ENCODE peak calls at places on chromosomes 13 and 19, in four cellular contexts. F is cardiac muscle cell; G is IMR-90; U is CD8-positive, alpha-beta memory T cell. M is an unnamed sample.

GRCh38 chr19:35484637-35485036 is 5.6 kb downstream of the KRTDAP start:
- DNase-seq in F (no peak), G (no peak), U (no peak), M (no peak)

GRCh38 chr19:31670931-31671330 is 321.7 kb upstream of the TSHZ3 start:
- DNase-seq in U (no peak), G (no peak), F (no peak), M (no peak)

GRCh38 chr13:51041126-51041525 is 69.9 kb downstream of the C13orf42 start:
- DNase-seq in F (no peak), U (no peak), G (no peak), M (no peak)

GRCh38 chr13:32284927-32285632 is 30.1 kb downstream of the ZAR1L start:
- DNase-seq in G (peak; percentile 82), F (peak; percentile 89), U (no peak), M (no peak)

GRCh38 chr19:15418112-15418587 is 638 bp downstream of the AKAP8L start:
- DNase-seq in F (peak; percentile 50), U (no peak), G (no peak), M (no peak)

GRCh38 chr19:55088021-55088451 is 12.4 kb downstream of the EPS8L1 start:
- DNase-seq in G (no peak), F (no peak), U (no peak), M (no peak)

GRCh38 chr19:46617566-46618079 is 7.3 kb downstream of the PTGIR start:
- DNase-seq in U (no peak), G (no peak), F (no peak), M (no peak)

GRCh38 chr19:20233105-20233504 is 66.1 kb downstream of the ZNF486 start:
- DNase-seq in G (no peak), U (no peak), F (no peak), M (no peak)

GRCh38 chr19:33186835-33187540 is 7.1 kb upstream of the LRP3 start:
- DNase-seq in G (no peak), F (no peak), U (no peak), M (no peak)

GRCh38 chr19:24033962-24034342 is 53.0 kb upstream of the ZNF254 start:
- DNase-seq in G (peak; percentile 71), U (no peak), F (peak; percentile 68), M (no peak)

GRCh38 chr13:46580362-46580839 is 27.4 kb downstream of the LRCH1 start:
- DNase-seq in G (no peak), U (no peak), F (no peak), M (no peak)

GRCh38 chr19:36819130-36819630 is 19.0 kb downstream of the ZNF790 start:
- DNase-seq in G (no peak), F (no peak), U (no peak), M (no peak)
- H3K9me3 ChIP-seq in G (peaks cover 82% of the 10 kb centered on the region), F (peaks cover 13% of the 10 kb centered on the region), U (peaks cover 52% of the 10 kb centered on the region), M (peaks cover 50% of the 10 kb centered on the region)

DNA sequence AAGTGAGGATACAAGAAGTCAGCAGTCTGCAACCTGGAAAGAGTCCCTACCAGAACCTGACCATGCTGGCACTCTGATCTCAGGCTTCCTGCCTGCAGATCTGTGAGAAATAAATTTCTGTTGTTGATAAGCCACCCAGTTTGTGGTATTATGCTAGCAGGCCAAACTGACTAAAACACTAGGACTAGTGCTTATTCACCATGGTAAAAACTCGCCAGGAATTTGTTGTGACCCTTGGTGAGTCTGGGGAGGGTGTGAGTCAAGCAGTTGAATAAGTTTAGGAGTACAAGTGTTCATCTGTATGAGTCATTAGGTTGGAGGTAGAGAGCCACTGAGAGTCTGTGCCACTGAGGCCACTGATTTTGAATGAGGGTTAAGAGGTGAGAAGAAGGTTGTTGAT is 3.6 kb downstream of the ZIK1 start:
- DNase-seq in U (no peak), G (peak; percentile 87), F (peak; percentile 20), M (no peak)
- H3K9me3 ChIP-seq in U (peaks cover 65% of the 10 kb centered on the region), G (peaks cover 52% of the 10 kb centered on the region), F (no peaks in the 10 kb centered on the region), M (peaks cover 24% of the 10 kb centered on the region)

DNA sequence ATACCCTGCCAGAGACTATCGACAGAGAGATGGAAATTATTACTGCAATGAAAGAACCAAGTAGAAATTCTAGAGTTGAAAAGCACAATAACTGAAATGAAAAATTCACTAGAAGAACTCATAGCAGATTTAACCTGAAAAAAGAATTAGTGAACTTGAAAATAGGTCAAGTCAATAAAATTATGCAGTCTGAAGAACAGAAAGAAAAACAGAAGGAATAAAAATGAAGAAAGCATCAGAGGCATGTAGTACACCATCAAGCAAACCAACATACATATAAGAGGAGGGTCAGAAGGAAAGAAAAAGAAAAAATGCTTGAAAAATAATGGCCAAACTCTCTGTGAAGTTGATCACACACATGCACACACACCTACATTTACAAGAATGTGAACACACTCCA is 3.6 kb upstream of the ZNF780B start:
- DNase-seq in U (no peak), F (no peak), G (no peak), M (no peak)
- H3K9me3 ChIP-seq in U (peaks cover 5% of the 10 kb centered on the region), F (no peaks in the 10 kb centered on the region), G (no peaks in the 10 kb centered on the region), M (peaks cover 7% of the 10 kb centered on the region)

DNA sequence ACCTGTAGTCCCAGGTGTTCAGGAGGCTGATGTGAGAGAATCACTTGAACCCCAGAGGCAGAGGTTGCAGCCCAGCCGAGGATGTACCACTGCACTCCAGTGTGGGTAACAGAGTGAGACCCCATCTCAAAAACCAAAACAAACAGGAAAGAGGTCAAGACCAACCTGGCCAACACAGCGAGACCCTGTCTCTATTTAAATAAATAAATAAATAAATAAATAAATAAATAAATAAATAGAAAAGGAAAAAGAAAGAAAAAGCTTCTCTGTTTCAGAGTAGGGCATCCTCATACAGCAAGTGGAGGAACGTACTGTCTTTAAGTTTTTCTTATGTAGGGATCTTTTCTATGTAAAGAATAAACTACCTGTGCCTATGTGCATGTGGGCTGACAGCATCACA is 2.3 kb downstream of the ZNF700 start:
- DNase-seq in F (no peak), G (no peak), U (no peak), M (no peak)
- H3K9me3 ChIP-seq in F (no peaks in the 10 kb centered on the region), G (no peaks in the 10 kb centered on the region), U (no peaks in the 10 kb centered on the region), M (no peaks in the 10 kb centered on the region)